ENCODE peak calls at places on chromosomes 4 and X, in five cellular contexts. I, P, K, T and R are unnamed samples.

GRCh38 chrX:133415276-133416105 is at the start of gene GPC4:
- DNase-seq in I (peak; percentile 61), P (peak; percentile 38), K (no peak), T (peak; percentile 82), R (no peak)

GRCh38 chr4:121146530-121146929 is 17.6 kb downstream of the TNIP3 start:
- DNase-seq in I (no peak), P (no peak), K (no peak), T (no peak), R (no peak)

GRCh38 chrX:40646489-40647306 is 663 bp downstream of the CXorf38 start:
- DNase-seq in I (peak; percentile 42), P (peak; percentile 42), K (peak; percentile 7), T (peak; percentile 34), R (no peak)

GRCh38 chrX:135346975-135347374 is 37.7 kb downstream of the ETDC start:
- DNase-seq in I (no peak), P (peak; percentile 30), K (no peak), T (no peak), R (no peak)

GRCh38 chr4:82900016-82900334 is 560 bp upstream of the THAP9 start:
- DNase-seq in I (no peak), P (peak; percentile 84), K (no peak), T (no peak), R (no peak)

GRCh38 chrX:9231491-9231890 is 197.6 kb upstream of the FAM9B start:
- DNase-seq in I (no peak), P (no peak), K (no peak), T (no peak), R (no peak)

GRCh38 chr4:119693127-119693526 is 64.5 kb upstream of the PDE5A start:
- DNase-seq in I (no peak), P (peak; percentile 44), K (no peak), T (no peak), R (no peak)

GRCh38 chrX:120664081-120664480 is 34.2 kb upstream of the C1GALT1C1 start:
- DNase-seq in I (peak; percentile 49), P (peak; percentile 64), K (no peak), T (no peak), R (no peak)

GRCh38 chr4:3671571-3672464 is 94.4 kb upstream of the ADRA2C start:
- DNase-seq in I (no peak), P (no peak), K (no peak), T (no peak), R (no peak)

GRCh38 chr4:152309418-152309817 is 226.5 kb downstream of the FBXW7 start:
- DNase-seq in I (no peak), P (no peak), K (no peak), T (no peak), R (no peak)

GRCh38 chr4:55004831-55005230 is 120.6 kb downstream of the KDR start:
- DNase-seq in I (no peak), P (no peak), K (no peak), T (no peak), R (no peak)

GRCh38 chrX:130916636-130917422 is 13.8 kb upstream of the ENOX2 start:
- DNase-seq in I (peak; percentile 44), P (peak; percentile 63), K (peak; percentile 28), T (peak; percentile 42), R (peak; percentile 35)

GRCh38 chrX:19747672-19748610 is 139.5 kb downstream of the SH3KBP1 start:
- DNase-seq in I (no peak), P (no peak), K (peak; percentile 57), T (no peak), R (peak; percentile 94)